ENCODE peak calls at places on chromosome 2, in nine cellular contexts. M, J, Y, A, B, E, Z, U and I are unnamed samples.
A peak's percentile ranks its signal among the peaks of the same experiment; 100 is the strongest.

GRCh38 chr2:180823546-180824141 is 156.8 kb upstream of the UBE2E3 start:
- DNase-seq in M (peak; percentile 15), J (no peak), Y (no peak), A (no peak), B (no peak), E (no peak), Z (no peak), U (peak; percentile 81), I (no peak)

GRCh38 chr2:238602223-238602945 is 175.7 kb downstream of the ASB1 start:
- DNase-seq in M (no peak), J (no peak), Y (no peak), A (no peak), B (no peak), E (no peak), Z (no peak), U (no peak), I (no peak)

GRCh38 chr2:18825856-18826255 is 236.5 kb upstream of the NT5C1B start:
- DNase-seq in M (no peak), J (no peak), Y (no peak), A (no peak), B (no peak), E (no peak), Z (no peak), U (no peak), I (no peak)

GRCh38 chr2:106034325-106034724 is 159.8 kb downstream of the UXS1 start:
- DNase-seq in M (no peak), J (no peak), Y (no peak), A (no peak), B (no peak), E (no peak), Z (no peak), U (no peak), I (no peak)

GRCh38 chr2:132774189-132774588 is 104.2 kb upstream of the LYPD1 start:
- DNase-seq in M (no peak), J (no peak), Y (no peak), A (no peak), B (no peak), E (no peak), Z (no peak), U (no peak), I (no peak)

GRCh38 chr2:99940963-99941362 is 201.4 kb downstream of the AFF3 start:
- DNase-seq in M (no peak), J (no peak), Y (no peak), A (no peak), B (no peak), E (no peak), Z (no peak), U (no peak), I (no peak)

GRCh38 chr2:144515694-144516416 is 4.1 kb downstream of the ZEB2 start:
- DNase-seq in M (no peak), J (peak; percentile 37), Y (no peak), A (peak; percentile 48), B (no peak), E (peak; percentile 65), Z (no peak), U (peak; percentile 65), I (no peak)

GRCh38 chr2:16126141-16126968 is 186.0 kb downstream of the MYCN start:
- DNase-seq in M (peak; percentile 11), J (no peak), Y (no peak), A (no peak), B (no peak), E (no peak), Z (no peak), U (no peak), I (peak; percentile 15)

GRCh38 chr2:239298126-239298804 is 102.6 kb downstream of the HDAC4 start:
- DNase-seq in M (no peak), J (peak; percentile 20), Y (peak; percentile 71), A (no peak), B (no peak), E (peak; percentile 48), Z (no peak), U (no peak), I (no peak)

GRCh38 chr2:133838642-133839370 is 270.5 kb upstream of the NCKAP5 start:
- DNase-seq in M (no peak), J (no peak), Y (no peak), A (no peak), B (no peak), E (no peak), Z (peak; percentile 16), U (no peak), I (no peak)

GRCh38 chr2:86213056-86213455 is 13.8 kb downstream of the MRPL35 start:
- DNase-seq in M (no peak), J (no peak), Y (no peak), A (no peak), B (no peak), E (no peak), Z (no peak), U (no peak), I (no peak)

GRCh38 chr2:84631047-84631446 is 114.7 kb downstream of the DNAH6 start:
- DNase-seq in M (peak; percentile 77), J (no peak), Y (no peak), A (no peak), B (peak; percentile 14), E (no peak), Z (peak; percentile 30), U (peak; percentile 58), I (no peak)